ENCODE peak calls at places on chromosome X, in eight cellular contexts. B is ovary; O is colonic mucosa; J is psoas muscle; N is thoracic aorta; X is naive thymus-derived CD4-positive, alpha-beta T cell; E is heart right ventricle; T is Peyer's patch. F is an unnamed sample. For H3K4me1, the result is how much of the 10 kb centered on the place peaks cover.

GRCh38 chrX:133533249-133533648 is 118.0 kb upstream of the GPC4 start:
- DNase-seq in B (no peak), O (no peak), J (no peak), N (no peak), X (no peak), E (no peak), T (no peak), F (no peak)

GRCh38 chrX:22159071-22159470 is 113.6 kb upstream of the CBLL2 start:
- DNase-seq in B (no peak), O (no peak), J (no peak), N (no peak), X (no peak), E (no peak), T (no peak), F (no peak)

GRCh38 chrX:24387724-24388123 is 27.3 kb downstream of the SUPT20HL1 start:
- DNase-seq in B (no peak), O (no peak), J (no peak), N (no peak), X (no peak), E (no peak), T (no peak), F (no peak)

GRCh38 chrX:9864011-9864410 is 77.8 kb downstream of the SHROOM2 start:
- DNase-seq in B (no peak), O (no peak), J (no peak), N (no peak), X (no peak), E (no peak), T (no peak), F (no peak)

GRCh38 chrX:152038798-152039197 is 64.3 kb upstream of the GABRE start:
- DNase-seq in B (no peak), O (no peak), J (no peak), N (no peak), X (no peak), E (no peak), T (no peak), F (no peak)

GRCh38 chrX:137166591-137166990 is 132.8 kb upstream of the GPR101 start:
- DNase-seq in B (no peak), O (peak), J (no peak), N (no peak), X (no peak), E (no peak), T (no peak), F (no peak)

GRCh38 chrX:78024349-78025108 is 55.1 kb upstream of the PGAM4 start:
- DNase-seq in B (no peak), O (peak), J (no peak), N (no peak), X (peak), E (no peak), T (no peak), F (no peak)

GRCh38 chrX:71053217-71053621 is 14.9 kb downstream of the SNX12 start:
- DNase-seq in B (no peak), O (peak), J (no peak), N (no peak), X (no peak), E (peak), T (peak), F (no peak)

GRCh38 chrX:47846070-47846469 is 9.4 kb downstream of the ZNF81 start:
- DNase-seq in B (no peak), O (no peak), J (no peak), N (no peak), X (no peak), E (no peak), T (no peak), F (no peak)

GRCh38 chrX:47854474-47854873 is 17.8 kb downstream of the ZNF81 start:
- DNase-seq in B (peak), O (peak), J (peak), N (no peak), X (peak), E (peak), T (peak), F (no peak)

GRCh38 chrX:47849776-47850175 is 13.1 kb downstream of the ZNF81 start:
- DNase-seq in B (no peak), O (no peak), J (no peak), N (no peak), X (no peak), E (no peak), T (no peak), F (no peak)
- H3K4me1 ChIP-seq in B (under half), O (under half), J (under half), N (under half), X (under half), E (under half), T (under half), F (under half)

DNA sequence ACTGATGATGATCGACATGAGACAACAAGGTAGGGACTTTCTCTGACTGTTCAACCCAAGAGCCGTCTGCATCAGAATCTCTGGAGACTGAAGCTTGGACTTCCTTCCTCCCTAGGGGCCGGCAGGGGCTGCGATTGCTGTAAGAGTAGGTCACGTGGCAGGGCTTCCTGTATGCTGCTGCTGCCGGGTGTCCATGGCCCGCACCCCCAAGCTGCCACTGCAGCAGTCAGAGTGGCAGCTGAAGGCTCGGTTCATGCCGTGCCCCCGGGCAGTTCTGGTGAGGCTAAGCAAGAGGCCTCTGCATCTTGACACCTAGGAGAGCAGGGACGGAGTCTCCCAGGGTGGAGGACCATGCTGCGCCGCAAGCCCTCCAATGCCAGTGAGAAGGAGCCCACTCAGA is at the start of gene SASH3:
- DNase-seq in B (no peak), O (no peak), J (peak), N (no peak), X (peak), E (peak), T (peak), F (peak)
- H3K4me1 ChIP-seq in B (under half), O (under half), J (under half), N (under half), X (half or more), E (under half), T (under half), F (half or more)

GRCh38 chrX:7154040-7154597 is 6.2 kb upstream of the PUDP start:
- DNase-seq in B (no peak), O (no peak), J (no peak), N (no peak), X (no peak), E (no peak), T (no peak), F (no peak)

GRCh38 chrX:7155163-7155562 is 7.2 kb upstream of the PUDP start:
- DNase-seq in B (no peak), O (no peak), J (no peak), N (no peak), X (no peak), E (no peak), T (no peak), F (no peak)

GRCh38 chrX:7156879-7157278 is 8.9 kb upstream of the PUDP start:
- DNase-seq in B (no peak), O (no peak), J (no peak), N (no peak), X (no peak), E (no peak), T (no peak), F (no peak)

GRCh38 chrX:7159132-7159861 is 11.3 kb upstream of the PUDP start:
- DNase-seq in B (no peak), O (no peak), J (no peak), N (no peak), X (no peak), E (no peak), T (no peak), F (no peak)

DNA sequence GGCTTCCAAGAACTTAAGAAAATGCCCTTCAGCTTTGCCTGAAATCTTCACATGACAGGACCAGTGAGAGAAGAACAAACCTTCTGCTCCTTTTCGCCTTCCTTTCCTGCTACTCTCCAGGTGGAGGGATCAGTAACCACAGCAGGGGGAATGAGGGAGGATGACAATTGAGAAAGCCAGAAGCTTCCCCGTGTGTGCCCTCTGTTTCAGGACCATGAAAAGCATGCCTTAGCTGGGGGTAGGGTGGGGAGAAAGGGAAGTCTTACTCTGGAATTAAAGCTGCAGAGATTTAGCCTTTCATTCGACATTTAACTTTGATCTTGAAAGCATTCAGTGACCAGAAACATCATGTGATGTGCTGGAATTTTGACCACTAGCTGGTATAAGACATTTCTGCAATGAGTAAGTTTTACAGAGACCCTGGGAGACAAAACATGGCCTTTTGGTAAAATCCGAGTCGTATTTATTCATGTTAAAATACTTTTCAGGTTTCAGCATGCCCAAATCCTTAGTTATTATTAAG is 10.6 kb upstream of the PUDP start:
- DNase-seq in B (no peak), O (no peak), J (no peak), N (no peak), X (no peak), E (no peak), T (no peak), F (no peak)
- H3K4me1 ChIP-seq in B (under half), O (under half), J (under half), N (under half), X (under half), E (under half), T (under half), F (under half)

DNA sequence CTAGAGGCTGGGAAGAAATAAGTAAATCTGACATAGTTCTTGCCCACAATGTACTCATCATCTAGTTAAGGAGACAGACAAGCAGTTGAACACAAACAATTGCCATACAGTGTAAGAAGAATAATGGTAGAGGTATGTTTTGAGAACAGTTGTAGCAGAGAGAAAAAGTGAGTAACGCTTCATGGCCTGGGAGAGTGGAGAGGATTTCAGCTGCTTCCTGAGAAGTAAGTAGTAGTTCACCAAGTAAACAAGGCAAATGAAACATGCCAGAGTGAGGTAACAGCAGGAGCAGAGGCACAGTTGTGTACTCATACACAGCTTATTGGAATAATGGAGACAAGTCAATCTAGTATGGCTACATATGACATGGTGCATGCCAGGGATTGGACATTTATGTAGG is 53.6 kb upstream of the RAP2C start:
- DNase-seq in B (no peak), O (no peak), J (no peak), N (no peak), X (no peak), E (no peak), T (no peak), F (no peak)
- H3K4me1 ChIP-seq in B (under half), O (under half), J (under half), N (under half), X (under half), E (under half), T (under half), F (under half)

DNA sequence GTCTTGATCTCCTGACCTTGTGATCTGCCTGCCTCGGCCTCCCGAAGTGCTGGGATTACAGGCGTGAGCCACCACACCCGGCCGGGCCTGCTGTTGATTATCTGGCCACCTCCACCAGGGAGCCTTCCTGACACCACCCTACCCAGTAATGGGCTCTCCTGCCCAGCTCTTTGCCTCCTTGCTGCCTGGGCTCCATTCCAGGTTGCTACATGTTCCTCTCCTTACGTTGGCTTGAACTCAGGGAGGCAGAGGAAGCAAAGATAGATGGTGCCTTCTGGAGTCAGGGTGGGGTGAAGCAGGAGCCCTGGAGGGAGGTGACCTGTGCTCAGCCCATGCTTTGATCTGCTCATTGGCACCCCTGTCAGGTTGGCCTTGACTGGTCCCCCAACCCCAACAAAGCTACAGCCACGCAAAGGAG is 26.3 kb downstream of the FLNA start:
- DNase-seq in B (peak), O (no peak), J (no peak), N (no peak), X (no peak), E (peak), T (no peak), F (no peak)
- H3K4me1 ChIP-seq in B (under half), O (under half), J (under half), N (under half), X (half or more), E (under half), T (under half), F (half or more)

GRCh38 chrX:115345654-115346014 is 56.1 kb downstream of the LUZP4 start:
- DNase-seq in B (no peak), O (no peak), J (no peak), N (no peak), X (no peak), E (no peak), T (no peak), F (no peak)
- H3K4me1 ChIP-seq in B (under half), O (under half), J (under half), N (under half), X (under half), E (under half), T (under half), F (under half)

DNA sequence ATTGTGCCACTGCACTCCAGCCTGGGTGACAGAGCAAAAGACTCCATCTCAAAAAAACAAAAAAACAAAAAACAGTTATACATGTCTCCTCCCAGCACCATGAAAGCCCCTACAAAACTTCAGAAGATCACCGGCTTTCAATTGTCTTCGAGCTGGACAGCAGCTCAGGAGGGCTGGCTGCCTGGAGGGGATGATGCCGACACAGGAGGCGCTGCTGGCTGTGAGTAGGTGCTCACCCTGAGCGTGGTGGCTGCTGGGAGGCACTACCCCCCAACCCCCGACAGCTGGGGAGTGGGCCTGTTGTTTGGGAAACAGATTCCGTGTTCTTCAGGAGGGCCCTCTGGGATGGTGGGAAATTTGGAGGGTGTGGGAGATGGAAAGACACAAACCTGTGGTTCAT is 6.9 kb upstream of the ELF4 start:
- DNase-seq in B (no peak), O (no peak), J (no peak), N (no peak), X (no peak), E (no peak), T (no peak), F (no peak)
- H3K4me1 ChIP-seq in B (under half), O (under half), J (under half), N (under half), X (under half), E (under half), T (under half), F (under half)